ENCODE peak calls at places on chromosome 22, in seven cellular contexts. F is stimulated activated CD4-positive, alpha-beta T cell treated with anti-CD3 and anti-CD28 coated beads, Interleukin-2, amount 100 ng/mL, for 48 hours; Q is erythroblast; H is activated T-cell treated with anti-CD3 and anti-CD28 coated beads for 1 hour; B is body of pancreas; C is germinal center; E is omental fat pad. L is an unnamed sample.

GRCh38 chr22:50189849-50190181 is 4.1 kb downstream of the TRABD start:
- DNase-seq in F (no peak), Q (no peak), H (no peak), B (no peak), C (no peak), E (no peak), L (no peak)

GRCh38 chr22:18062421-18062820 is 15.4 kb upstream of the PEX26 start:
- DNase-seq in F (no peak), Q (no peak), H (no peak), B (no peak), C (no peak), E (no peak), L (no peak)

GRCh38 chr22:42343136-42343484 is 72.7 kb upstream of the TCF20 start:
- DNase-seq in F (no peak), Q (no peak), H (no peak), B (peak), C (no peak), E (no peak), L (no peak)

GRCh38 chr22:49553518-49554295 is 274.0 kb downstream of the BRD1 start:
- DNase-seq in F (no peak), Q (no peak), H (no peak), B (peak), C (no peak), E (no peak), L (no peak)

GRCh38 chr22:40759294-40759840 is 59.8 kb downstream of the SLC25A17 start:
- DNase-seq in F (no peak), Q (no peak), H (no peak), B (no peak), C (no peak), E (no peak), L (no peak)

GRCh38 chr22:39897841-39898240 is 3.0 kb upstream of the GRAP2 start:
- DNase-seq in F (no peak), Q (no peak), H (no peak), B (no peak), C (no peak), E (no peak), L (no peak)

GRCh38 chr22:35589071-35589735 is 27.9 kb downstream of the MB start:
- DNase-seq in F (no peak), Q (peak), H (no peak), B (no peak), C (no peak), E (peak), L (no peak)

GRCh38 chr22:36737776-36738175 is 34.2 kb upstream of the CACNG2 start:
- DNase-seq in F (no peak), Q (no peak), H (no peak), B (no peak), C (no peak), E (no peak), L (no peak)

GRCh38 chr22:43389227-43389836 is 22.5 kb upstream of the MPPED1 start:
- DNase-seq in F (no peak), Q (no peak), H (no peak), B (no peak), C (no peak), E (no peak), L (no peak)

GRCh38 chr22:27666272-27666997 is 135.1 kb downstream of the MN1 start:
- DNase-seq in F (no peak), Q (no peak), H (no peak), B (no peak), C (no peak), E (no peak), L (no peak)

GRCh38 chr22:39664485-39665200 is 94.1 kb downstream of the CACNA1I start:
- DNase-seq in F (peak), Q (peak), H (peak), B (peak), C (peak), E (no peak), L (no peak)

GRCh38 chr22:36193171-36193570 is 8.4 kb downstream of the APOL4 start:
- DNase-seq in F (no peak), Q (no peak), H (no peak), B (no peak), C (no peak), E (no peak), L (no peak)

GRCh38 chr22:30882974-30883533 is 85.5 kb downstream of the MORC2 start:
- DNase-seq in F (no peak), Q (peak), H (no peak), B (no peak), C (no peak), E (no peak), L (no peak)

GRCh38 chr22:32661296-32661695 is 140.2 kb upstream of the TIMP3 start:
- DNase-seq in F (no peak), Q (no peak), H (no peak), B (peak), C (no peak), E (peak), L (no peak)

GRCh38 chr22:30495041-30495784 is 10.3 kb downstream of the SEC14L4 start:
- DNase-seq in F (no peak), Q (no peak), H (no peak), B (no peak), C (no peak), E (no peak), L (no peak)

GRCh38 chr22:24407278-24407665 is 20.1 kb upstream of the ADORA2A start:
- DNase-seq in F (no peak), Q (no peak), H (no peak), B (no peak), C (no peak), E (no peak), L (no peak)

GRCh38 chr22:31339148-31339832 is 6.9 kb downstream of the PATZ1 start:
- DNase-seq in F (no peak), Q (no peak), H (no peak), B (peak), C (no peak), E (no peak), L (no peak)

GRCh38 chr22:35376728-35377472 is 4.0 kb upstream of the HMOX1 start:
- DNase-seq in F (no peak), Q (peak), H (no peak), B (peak), C (peak), E (peak), L (peak)

GRCh38 chr22:24059121-24059520 is 48.0 kb downstream of the CABIN1 start:
- DNase-seq in F (no peak), Q (no peak), H (no peak), B (no peak), C (no peak), E (no peak), L (no peak)

GRCh38 chr22:20012741-20013331 is 3.8 kb downstream of the ARVCF start:
- DNase-seq in F (no peak), Q (no peak), H (no peak), B (no peak), C (no peak), E (no peak), L (no peak)

GRCh38 chr22:46721716-46722115 is 16.3 kb downstream of the CERK start:
- DNase-seq in F (no peak), Q (no peak), H (no peak), B (no peak), C (no peak), E (no peak), L (no peak)

GRCh38 chr22:44024288-44024908 is at the start of gene PARVB:
- DNase-seq in F (peak), Q (peak), H (no peak), B (peak), C (peak), E (no peak), L (no peak)